ENCODE peak calls at places on chromosomes 6 and 20, in nine cellular contexts. A is astrocyte of the cerebellum; U is lung microvascular endothelial cell; F is ascending aorta; G is HT1080; X is dermis microvascular lymphatic vessel endothelial cell; M is activated CD4-positive, alpha-beta T cell treated with anti-CD3 and anti-CD28 coated beads, Interleukin-2, amount 10 ng/mL, durations not matched to agents 7 days and 5 days; W is heart left ventricle; Q is naive thymus-derived CD8-positive, alpha-beta T cell. E is an unnamed sample.

GRCh38 chr6:135358907-135359459 is 138.6 kb downstream of the AHI1 start:
- DNase-seq in F (no peak), A (no peak), Q (no peak), X (peak), U (no peak), W (no peak), M (no peak), G (peak), E (no peak)

GRCh38 chr6:86192123-86192522 is 549.4 kb upstream of the SYNCRIP start:
- DNase-seq in F (no peak), Q (no peak), M (no peak), G (peak), W (no peak), U (peak), A (no peak), X (peak), E (no peak)

GRCh38 chr20:1169224-1169623 is 15.6 kb downstream of the TMEM74B start:
- DNase-seq in F (no peak), W (no peak), U (no peak), Q (no peak), G (no peak), M (no peak), X (no peak), A (no peak), E (no peak)

GRCh38 chr20:53933232-53933846 is 137.1 kb downstream of the BCAS1 start:
- DNase-seq in F (no peak), G (no peak), A (no peak), U (no peak), W (no peak), X (no peak), Q (no peak), M (no peak), E (no peak)

GRCh38 chr20:45128066-45128465 is 3.8 kb upstream of the WFDC12 start:
- DNase-seq in Q (no peak), W (no peak), M (no peak), F (no peak), G (no peak), X (no peak), A (no peak), U (no peak), E (no peak)

GRCh38 chr6:84033523-84034451 is at the start of gene MRAP2:
- DNase-seq in G (no peak), Q (no peak), M (no peak), X (peak), A (no peak), F (peak), U (peak), W (no peak), E (peak)

GRCh38 chr6:21444861-21445260 is 148.7 kb upstream of the SOX4 start:
- DNase-seq in W (no peak), A (no peak), M (no peak), G (no peak), X (no peak), U (no peak), F (no peak), Q (no peak), E (no peak)

GRCh38 chr6:105714846-105715245 is 312.0 kb upstream of the PREP start:
- DNase-seq in W (no peak), Q (no peak), A (no peak), F (no peak), M (no peak), G (no peak), U (no peak), X (no peak), E (no peak)

GRCh38 chr20:32829291-32830005 is 9.7 kb downstream of the MAPRE1 start:
- DNase-seq in Q (no peak), X (no peak), A (no peak), U (no peak), W (no peak), M (no peak), G (no peak), F (no peak), E (no peak)

GRCh38 chr6:42396720-42397119 is 55.0 kb downstream of the TRERF1 start:
- DNase-seq in M (no peak), F (no peak), A (no peak), G (no peak), W (no peak), U (no peak), Q (no peak), X (no peak), E (no peak)

GRCh38 chr6:13445005-13445743 is 42.2 kb downstream of the GFOD1 start:
- DNase-seq in U (peak), A (no peak), Q (no peak), X (peak), M (no peak), G (no peak), W (peak), F (peak), E (peak)

GRCh38 chr20:10304474-10305046 is 85.9 kb downstream of the SNAP25 start:
- DNase-seq in G (no peak), Q (no peak), W (no peak), U (no peak), X (no peak), A (no peak), M (no peak), F (no peak), E (no peak)

GRCh38 chr6:121305957-121306607 is 28.2 kb downstream of the TBC1D32 start:
- DNase-seq in X (peak), A (peak), F (no peak), U (peak), W (no peak), G (peak), M (no peak), Q (no peak), E (no peak)

GRCh38 chr6:132357120-132357519 is 44.2 kb downstream of the MOXD1 start:
- DNase-seq in W (no peak), A (no peak), Q (no peak), U (peak), X (peak), G (peak), F (no peak), M (no peak), E (no peak)

GRCh38 chr6:150919938-150920337 is 54.4 kb downstream of the MTHFD1L start:
- DNase-seq in Q (no peak), X (no peak), M (no peak), W (no peak), F (peak), U (no peak), A (no peak), G (no peak), E (no peak)

GRCh38 chr6:127851197-127851596 is 49.7 kb downstream of the THEMIS start:
- DNase-seq in G (no peak), W (no peak), M (no peak), A (no peak), Q (no peak), U (no peak), F (no peak), X (no peak), E (no peak)

GRCh38 chr20:57620274-57620990 is at the start of gene ZBP1:
- DNase-seq in X (no peak), G (peak), W (no peak), F (peak), M (peak), U (no peak), A (no peak), Q (peak), E (no peak)

GRCh38 chr6:72738091-72738490 is 116.2 kb downstream of the KCNQ5 start:
- DNase-seq in U (no peak), Q (no peak), W (no peak), G (no peak), F (no peak), X (no peak), A (no peak), M (no peak), E (no peak)

GRCh38 chr6:110543106-110543505 is 66.7 kb upstream of the SLC22A16 start:
- DNase-seq in M (no peak), F (no peak), U (no peak), Q (no peak), X (no peak), W (no peak), A (no peak), G (no peak), E (no peak)

GRCh38 chr6:56230976-56231566 is 16.3 kb downstream of the COL21A1 start:
- DNase-seq in F (no peak), A (no peak), Q (no peak), U (peak), M (no peak), W (no peak), G (peak), X (peak), E (no peak)

GRCh38 chr6:127489248-127489647 is 29.9 kb downstream of the MTCL3 start:
- DNase-seq in Q (no peak), G (no peak), F (no peak), A (no peak), X (no peak), M (no peak), W (no peak), U (no peak), E (no peak)

GRCh38 chr6:17902953-17903352 is 84.5 kb downstream of the KIF13A start:
- DNase-seq in F (no peak), W (no peak), U (no peak), X (no peak), A (no peak), G (no peak), M (no peak), Q (no peak), E (no peak)

GRCh38 chr20:45518282-45518681 is 2.9 kb upstream of the SPINT3 start:
- DNase-seq in Q (no peak), U (no peak), G (peak), M (no peak), A (no peak), X (no peak), F (no peak), W (no peak), E (no peak)

GRCh38 chr6:82365011-82365751 is 1.6 kb downstream of the TPBG start:
- DNase-seq in M (no peak), G (peak), W (no peak), A (no peak), Q (no peak), F (peak), U (peak), X (peak), E (no peak)

GRCh38 chr6:154276810-154277577 is 79.6 kb downstream of the IPCEF1 start:
- DNase-seq in G (peak), U (peak), X (peak), M (no peak), W (no peak), A (no peak), F (no peak), Q (peak), E (no peak)

GRCh38 chr6:131948221-131948661 is 2.9 kb downstream of the CCN2 start:
- DNase-seq in A (peak), F (no peak), U (peak), X (peak), G (peak), Q (no peak), W (no peak), M (no peak), E (no peak)

GRCh38 chr6:111482236-111482958 is 621 bp downstream of the REV3L start:
- DNase-seq in U (peak), Q (no peak), M (peak), X (peak), W (peak), G (no peak), F (peak), A (no peak), E (peak)

GRCh38 chr6:170045563-170045960 is 245.3 kb downstream of the DLL1 start:
- DNase-seq in U (no peak), F (peak), W (no peak), Q (no peak), A (no peak), G (no peak), X (no peak), M (no peak), E (no peak)

GRCh38 chr20:610130-611046 is at the start of gene TCF15:
- DNase-seq in G (no peak), X (peak), Q (no peak), F (no peak), A (no peak), M (no peak), U (peak), W (peak), E (peak)

GRCh38 chr20:46954490-46955038 is 59.9 kb downstream of the EYA2 start:
- DNase-seq in X (no peak), G (peak), M (no peak), W (no peak), A (peak), Q (no peak), F (no peak), U (no peak), E (no peak)

E was measured in left ventricle myocardium inferior.